ENCODE peak calls at places on chromosomes 6 and 20, in seven cellular contexts. One of them, this sample, is unnamed.

GRCh38 chr20:25487306-25487705 is 79.8 kb downstream of the GINS1 start:
- DNase-seq in SK-N-SH: no peak
- DNase-seq in GM23338: no peak
- DNase-seq in mesendoderm: no peak
- DNase-seq in left ventricle myocardium inferior: no peak
- DNase-seq in dorsolateral prefrontal cortex: no peak
- DNase-seq in breast epithelium: no peak
- DNase-seq in this sample: no peak

GRCh38 chr6:157657754-157658153 is 165.3 kb upstream of the SNX9 start:
- DNase-seq in SK-N-SH: no peak
- DNase-seq in breast epithelium: no peak
- DNase-seq in GM23338: no peak
- DNase-seq in dorsolateral prefrontal cortex: no peak
- DNase-seq in left ventricle myocardium inferior: no peak
- DNase-seq in mesendoderm: no peak
- DNase-seq in this sample: no peak

GRCh38 chr6:15246217-15247211 is 645 bp downstream of the JARID2 start:
- DNase-seq in GM23338: no peak
- DNase-seq in mesendoderm: no peak
- DNase-seq in breast epithelium: no peak
- DNase-seq in left ventricle myocardium inferior: no peak
- DNase-seq in SK-N-SH: no peak
- DNase-seq in dorsolateral prefrontal cortex: no peak
- DNase-seq in this sample: no peak

GRCh38 chr6:169452117-169452868 is 198.6 kb upstream of the THBS2 start:
- DNase-seq in SK-N-SH: peak; percentile 57
- DNase-seq in left ventricle myocardium inferior: peak; percentile 65
- DNase-seq in dorsolateral prefrontal cortex: peak; percentile 60
- DNase-seq in breast epithelium: peak; percentile 79
- DNase-seq in GM23338: no peak
- DNase-seq in mesendoderm: no peak
- DNase-seq in this sample: no peak

GRCh38 chr6:20876016-20876415 is 341.8 kb downstream of the CDKAL1 start:
- DNase-seq in GM23338: no peak
- DNase-seq in left ventricle myocardium inferior: no peak
- DNase-seq in SK-N-SH: peak; percentile 70
- DNase-seq in dorsolateral prefrontal cortex: no peak
- DNase-seq in mesendoderm: peak; percentile 48
- DNase-seq in breast epithelium: no peak
- DNase-seq in this sample: no peak

GRCh38 chr6:157551041-157551832 is 170.2 kb downstream of the ZDHHC14 start:
- DNase-seq in breast epithelium: no peak
- DNase-seq in SK-N-SH: no peak
- DNase-seq in GM23338: peak; percentile 27
- DNase-seq in mesendoderm: peak; percentile 59
- DNase-seq in dorsolateral prefrontal cortex: no peak
- DNase-seq in left ventricle myocardium inferior: no peak
- DNase-seq in this sample: no peak

GRCh38 chr6:122730775-122731386 is 48.6 kb upstream of the FABP7 start:
- DNase-seq in GM23338: peak; percentile 67
- DNase-seq in left ventricle myocardium inferior: no peak
- DNase-seq in dorsolateral prefrontal cortex: no peak
- DNase-seq in SK-N-SH: peak; percentile 20
- DNase-seq in mesendoderm: peak; percentile 40
- DNase-seq in breast epithelium: no peak
- DNase-seq in this sample: no peak

GRCh38 chr6:17938885-17939284 is 48.5 kb downstream of the KIF13A start:
- DNase-seq in dorsolateral prefrontal cortex: no peak
- DNase-seq in left ventricle myocardium inferior: no peak
- DNase-seq in SK-N-SH: no peak
- DNase-seq in breast epithelium: no peak
- DNase-seq in GM23338: no peak
- DNase-seq in mesendoderm: no peak
- DNase-seq in this sample: no peak

GRCh38 chr20:29878777-29879442 is 1378.6 kb upstream of the DEFB115 start:
- DNase-seq in breast epithelium: peak; percentile 57
- DNase-seq in SK-N-SH: peak; percentile 26
- DNase-seq in mesendoderm: no peak
- DNase-seq in GM23338: no peak
- DNase-seq in dorsolateral prefrontal cortex: no peak
- DNase-seq in left ventricle myocardium inferior: no peak
- DNase-seq in this sample: no peak

GRCh38 chr6:167652042-167652700 is 174.5 kb upstream of the AFDN start:
- DNase-seq in GM23338: no peak
- DNase-seq in dorsolateral prefrontal cortex: no peak
- DNase-seq in left ventricle myocardium inferior: no peak
- DNase-seq in breast epithelium: no peak
- DNase-seq in mesendoderm: peak; percentile 30
- DNase-seq in SK-N-SH: no peak
- DNase-seq in this sample: no peak

GRCh38 chr20:10555865-10556308 is 117.9 kb downstream of the JAG1 start:
- DNase-seq in SK-N-SH: no peak
- DNase-seq in mesendoderm: no peak
- DNase-seq in breast epithelium: no peak
- DNase-seq in left ventricle myocardium inferior: no peak
- DNase-seq in GM23338: no peak
- DNase-seq in dorsolateral prefrontal cortex: no peak
- DNase-seq in this sample: no peak

GRCh38 chr20:14477125-14477524 is 139.7 kb upstream of the FLRT3 start:
- DNase-seq in mesendoderm: no peak
- DNase-seq in dorsolateral prefrontal cortex: no peak
- DNase-seq in left ventricle myocardium inferior: no peak
- DNase-seq in breast epithelium: no peak
- DNase-seq in SK-N-SH: no peak
- DNase-seq in GM23338: no peak
- DNase-seq in this sample: no peak

GRCh38 chr6:21965953-21966539 is 330.8 kb downstream of the PRL start:
- DNase-seq in breast epithelium: no peak
- DNase-seq in SK-N-SH: no peak
- DNase-seq in GM23338: peak; percentile 57
- DNase-seq in dorsolateral prefrontal cortex: no peak
- DNase-seq in mesendoderm: peak; percentile 44
- DNase-seq in left ventricle myocardium inferior: no peak
- DNase-seq in this sample: no peak

GRCh38 chr6:140078552-140079126 is 704.2 kb upstream of the CITED2 start:
- DNase-seq in GM23338: peak; percentile 5
- DNase-seq in SK-N-SH: no peak
- DNase-seq in breast epithelium: no peak
- DNase-seq in mesendoderm: no peak
- DNase-seq in left ventricle myocardium inferior: no peak
- DNase-seq in dorsolateral prefrontal cortex: no peak
- DNase-seq in this sample: no peak

GRCh38 chr20:62515826-62516225 is 40.0 kb upstream of the GATA5 start:
- DNase-seq in dorsolateral prefrontal cortex: no peak
- DNase-seq in GM23338: no peak
- DNase-seq in SK-N-SH: no peak
- DNase-seq in left ventricle myocardium inferior: no peak
- DNase-seq in mesendoderm: no peak
- DNase-seq in breast epithelium: no peak
- DNase-seq in this sample: no peak

GRCh38 chr20:17835240-17835940 is 133.2 kb downstream of the SNX5 start:
- DNase-seq in mesendoderm: peak; percentile 55
- DNase-seq in breast epithelium: peak; percentile 79
- DNase-seq in SK-N-SH: no peak
- DNase-seq in GM23338: no peak
- DNase-seq in left ventricle myocardium inferior: peak; percentile 45
- DNase-seq in dorsolateral prefrontal cortex: peak; percentile 15
- DNase-seq in this sample: no peak

GRCh38 chr20:36167826-36168634 is 13.5 kb downstream of the EPB41L1 start:
- DNase-seq in GM23338: no peak
- DNase-seq in left ventricle myocardium inferior: no peak
- DNase-seq in SK-N-SH: no peak
- DNase-seq in breast epithelium: no peak
- DNase-seq in dorsolateral prefrontal cortex: no peak
- DNase-seq in mesendoderm: no peak
- DNase-seq in this sample: no peak

GRCh38 chr6:25173951-25174474 is 105.2 kb upstream of the CARMIL1 start:
- DNase-seq in dorsolateral prefrontal cortex: no peak
- DNase-seq in mesendoderm: peak; percentile 24
- DNase-seq in GM23338: no peak
- DNase-seq in SK-N-SH: no peak
- DNase-seq in left ventricle myocardium inferior: no peak
- DNase-seq in breast epithelium: no peak
- DNase-seq in this sample: no peak

GRCh38 chr6:16688984-16689636 is 72.2 kb downstream of the ATXN1 start:
- DNase-seq in GM23338: no peak
- DNase-seq in mesendoderm: no peak
- DNase-seq in SK-N-SH: no peak
- DNase-seq in breast epithelium: no peak
- DNase-seq in left ventricle myocardium inferior: no peak
- DNase-seq in dorsolateral prefrontal cortex: no peak
- DNase-seq in this sample: no peak

GRCh38 chr20:48236001-48236400 is 450.7 kb upstream of the SULF2 start:
- DNase-seq in left ventricle myocardium inferior: no peak
- DNase-seq in mesendoderm: no peak
- DNase-seq in GM23338: no peak
- DNase-seq in SK-N-SH: no peak
- DNase-seq in breast epithelium: peak; percentile 17
- DNase-seq in dorsolateral prefrontal cortex: no peak
- DNase-seq in this sample: no peak

GRCh38 chr20:34952676-34953075 is 2.9 kb downstream of the GSS start:
- DNase-seq in dorsolateral prefrontal cortex: no peak
- DNase-seq in SK-N-SH: no peak
- DNase-seq in left ventricle myocardium inferior: no peak
- DNase-seq in GM23338: no peak
- DNase-seq in mesendoderm: no peak
- DNase-seq in breast epithelium: no peak
- DNase-seq in this sample: no peak

GRCh38 chr6:141744971-141745370 is 387.8 kb upstream of the GJE1 start:
- DNase-seq in GM23338: no peak
- DNase-seq in left ventricle myocardium inferior: no peak
- DNase-seq in dorsolateral prefrontal cortex: no peak
- DNase-seq in SK-N-SH: no peak
- DNase-seq in mesendoderm: no peak
- DNase-seq in breast epithelium: no peak
- DNase-seq in this sample: no peak

GRCh38 chr6:166589334-166589731 is 2.9 kb upstream of the RAMACL start:
- DNase-seq in dorsolateral prefrontal cortex: no peak
- DNase-seq in left ventricle myocardium inferior: no peak
- DNase-seq in mesendoderm: no peak
- DNase-seq in GM23338: no peak
- DNase-seq in breast epithelium: no peak
- DNase-seq in SK-N-SH: no peak
- DNase-seq in this sample: no peak

GRCh38 chr20:32763202-32763999 is 1.2 kb downstream of the DNMT3B start:
- DNase-seq in dorsolateral prefrontal cortex: no peak
- DNase-seq in GM23338: peak; percentile 59
- DNase-seq in left ventricle myocardium inferior: no peak
- DNase-seq in breast epithelium: no peak
- DNase-seq in SK-N-SH: peak; percentile 56
- DNase-seq in mesendoderm: peak; percentile 62
- DNase-seq in this sample: no peak

GRCh38 chr6:74250161-74250560 is 554.2 kb downstream of the CD109 start:
- DNase-seq in left ventricle myocardium inferior: no peak
- DNase-seq in dorsolateral prefrontal cortex: no peak
- DNase-seq in mesendoderm: no peak
- DNase-seq in SK-N-SH: no peak
- DNase-seq in GM23338: no peak
- DNase-seq in breast epithelium: no peak
- DNase-seq in this sample: no peak

GRCh38 chr20:17461941-17462340 is 69.2 kb downstream of the BFSP1 start:
- DNase-seq in left ventricle myocardium inferior: no peak
- DNase-seq in dorsolateral prefrontal cortex: no peak
- DNase-seq in mesendoderm: no peak
- DNase-seq in GM23338: no peak
- DNase-seq in breast epithelium: no peak
- DNase-seq in SK-N-SH: no peak
- DNase-seq in this sample: no peak

GRCh38 chr20:38151455-38151854 is 13.6 kb downstream of the TGM2 start:
- DNase-seq in left ventricle myocardium inferior: no peak
- DNase-seq in SK-N-SH: no peak
- DNase-seq in breast epithelium: no peak
- DNase-seq in dorsolateral prefrontal cortex: no peak
- DNase-seq in mesendoderm: no peak
- DNase-seq in GM23338: no peak
- DNase-seq in this sample: no peak

GRCh38 chr20:58021481-58021880 is 207.0 kb downstream of the ANKRD60 start:
- DNase-seq in dorsolateral prefrontal cortex: no peak
- DNase-seq in mesendoderm: peak; percentile 71
- DNase-seq in left ventricle myocardium inferior: peak; percentile 51
- DNase-seq in GM23338: peak; percentile 58
- DNase-seq in SK-N-SH: peak; percentile 59
- DNase-seq in breast epithelium: no peak
- DNase-seq in this sample: no peak
- H3K27ac ChIP-seq in dorsolateral prefrontal cortex: no peak overlapping the region
- H3K27ac ChIP-seq in mesendoderm: no peak overlapping the region
- H3K27ac ChIP-seq in left ventricle myocardium inferior: peak overlapping the region; percentile 23
- H3K27ac ChIP-seq in GM23338: no peak overlapping the region
- H3K27ac ChIP-seq in SK-N-SH: no peak overlapping the region
- H3K27ac ChIP-seq in breast epithelium: peak overlapping the region; percentile 4
- H3K27ac ChIP-seq in this sample: no peak overlapping the region

DNA sequence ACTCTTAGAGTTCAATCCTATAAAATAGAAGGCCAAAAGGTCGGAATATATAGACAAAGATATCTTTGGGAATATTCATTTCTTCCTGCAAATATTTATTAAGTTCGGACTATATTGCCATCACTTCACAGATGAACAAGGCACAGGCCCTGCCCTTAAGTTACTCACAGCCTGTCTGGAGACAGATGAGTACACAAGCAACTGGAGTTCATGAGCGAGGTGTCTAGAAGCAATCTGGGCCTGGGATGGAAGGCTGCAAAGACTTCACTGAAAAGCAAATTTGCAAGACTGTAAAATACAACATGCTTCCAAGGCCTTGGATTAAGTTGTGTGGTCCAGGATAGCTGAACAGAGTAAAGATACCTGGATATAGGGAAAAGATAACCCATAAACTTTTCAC is 56.7 kb upstream of the CEP85L start:
- DNase-seq in GM23338: no peak
- DNase-seq in left ventricle myocardium inferior: no peak
- DNase-seq in breast epithelium: no peak
- DNase-seq in dorsolateral prefrontal cortex: no peak
- DNase-seq in mesendoderm: peak; percentile 3
- DNase-seq in SK-N-SH: no peak
- DNase-seq in this sample: no peak
- H3K27ac ChIP-seq in GM23338: no peak overlapping the region
- H3K27ac ChIP-seq in left ventricle myocardium inferior: peak overlapping the region; percentile 77
- H3K27ac ChIP-seq in breast epithelium: peak overlapping the region; percentile 5
- H3K27ac ChIP-seq in dorsolateral prefrontal cortex: no peak overlapping the region
- H3K27ac ChIP-seq in mesendoderm: no peak overlapping the region
- H3K27ac ChIP-seq in SK-N-SH: peak overlapping the region; percentile 89
- H3K27ac ChIP-seq in this sample: no peak overlapping the region

GRCh38 chr6:154164397-154164796 is 125.4 kb downstream of the OPRM1 start:
- DNase-seq in GM23338: no peak
- DNase-seq in mesendoderm: no peak
- DNase-seq in dorsolateral prefrontal cortex: peak; percentile 59
- DNase-seq in left ventricle myocardium inferior: no peak
- DNase-seq in breast epithelium: no peak
- DNase-seq in SK-N-SH: no peak
- DNase-seq in this sample: peak; percentile 29
- H3K27ac ChIP-seq in GM23338: no peak overlapping the region
- H3K27ac ChIP-seq in mesendoderm: no peak overlapping the region
- H3K27ac ChIP-seq in dorsolateral prefrontal cortex: no peak overlapping the region
- H3K27ac ChIP-seq in left ventricle myocardium inferior: no peak overlapping the region
- H3K27ac ChIP-seq in breast epithelium: peak overlapping the region; percentile 20
- H3K27ac ChIP-seq in SK-N-SH: no peak overlapping the region
- H3K27ac ChIP-seq in this sample: no peak overlapping the region

DNA sequence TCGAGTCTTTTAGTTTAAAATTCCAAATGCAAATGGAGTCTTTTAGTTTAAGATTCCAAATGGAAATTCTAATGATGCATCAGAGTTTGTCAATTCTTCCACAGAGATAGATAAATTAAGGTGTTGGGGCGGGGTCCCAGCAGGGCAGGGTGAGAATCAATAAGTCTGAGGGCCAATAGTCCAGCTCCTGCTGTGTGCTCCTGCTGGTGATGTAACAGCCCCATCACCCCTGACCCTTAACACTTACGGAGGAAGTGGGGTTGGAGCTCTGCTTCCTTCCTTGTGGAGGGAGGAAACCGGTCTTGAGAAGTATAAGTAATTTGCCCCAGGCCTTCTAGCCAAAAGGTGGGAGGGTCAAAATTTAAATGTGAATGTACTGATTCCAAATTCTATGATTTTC is 17.3 kb downstream of the ZBTB2 start:
- DNase-seq in SK-N-SH: no peak
- DNase-seq in breast epithelium: no peak
- DNase-seq in left ventricle myocardium inferior: no peak
- DNase-seq in GM23338: peak; percentile 55
- DNase-seq in mesendoderm: peak; percentile 80
- DNase-seq in dorsolateral prefrontal cortex: no peak
- DNase-seq in this sample: no peak
- H3K27ac ChIP-seq in SK-N-SH: no peak overlapping the region
- H3K27ac ChIP-seq in breast epithelium: no peak overlapping the region
- H3K27ac ChIP-seq in left ventricle myocardium inferior: peak overlapping the region; percentile 65
- H3K27ac ChIP-seq in GM23338: peak overlapping the region; percentile 84
- H3K27ac ChIP-seq in mesendoderm: peak overlapping the region; percentile 33
- H3K27ac ChIP-seq in dorsolateral prefrontal cortex: no peak overlapping the region
- H3K27ac ChIP-seq in this sample: no peak overlapping the region

This sample was measured in caudate nucleus.